ENCODE peak calls at places on chromosomes 12 and 14, in ten cellular contexts. A, Z, Q, I, O, P, S, T, K and B are unnamed samples.

GRCh38 chr12:110501378-110501721 is 561 bp downstream of the VPS29 start:
- DNase-seq in Q (no peak), P (no peak), S (peak; percentile 16), O (no peak), Z (no peak), T (no peak), I (peak; percentile 57), A (peak; percentile 27), K (peak; percentile 36), B (no peak)

GRCh38 chr14:77204907-77205306 is 23.3 kb downstream of the TMEM63C start:
- DNase-seq in T (no peak), A (no peak), Z (no peak), O (no peak), Q (no peak), S (no peak), I (no peak), P (no peak), K (no peak), B (no peak)

GRCh38 chr14:57060276-57060956 is 208.3 kb downstream of the EXOC5 start:
- DNase-seq in T (peak; percentile 42), S (no peak), I (no peak), P (no peak), Q (no peak), K (no peak), A (peak; percentile 6), Z (no peak), O (no peak), B (no peak)

GRCh38 chr14:91872011-91872476 is 4.7 kb upstream of the TC2N start:
- DNase-seq in K (peak; percentile 49), P (no peak), S (no peak), I (no peak), Z (peak; percentile 33), Q (no peak), T (no peak), O (no peak), A (no peak), B (no peak)

GRCh38 chr12:29088611-29089219 is 60.4 kb upstream of the FAR2 start:
- DNase-seq in A (no peak), T (no peak), I (peak; percentile 30), K (peak; percentile 45), Q (no peak), Z (no peak), P (no peak), S (no peak), O (no peak), B (no peak)

GRCh38 chr12:53951577-53952334 is 2.9 kb upstream of the HOXC12 start:
- DNase-seq in Q (no peak), Z (no peak), A (no peak), I (no peak), S (no peak), P (no peak), K (no peak), T (no peak), O (no peak), B (no peak)

GRCh38 chr12:102702447-102703114 is 214.5 kb downstream of the PAH start:
- DNase-seq in I (peak; percentile 42), O (no peak), K (peak; percentile 75), A (peak; percentile 5), S (no peak), T (no peak), P (no peak), Q (no peak), Z (no peak), B (no peak)

GRCh38 chr12:66144796-66145754 is 14.5 kb upstream of the LLPH start:
- DNase-seq in I (peak; percentile 58), K (peak; percentile 96), Z (no peak), Q (no peak), S (peak; percentile 62), A (no peak), T (no peak), O (no peak), P (no peak), B (no peak)

GRCh38 chr12:93351726-93352125 is 26.0 kb upstream of the NUDT4 start:
- DNase-seq in K (no peak), Z (no peak), T (no peak), Q (no peak), I (no peak), S (no peak), O (no peak), P (no peak), A (no peak), B (no peak)

GRCh38 chr12:113515082-113515856 is 43.6 kb upstream of the LHX5 start:
- DNase-seq in O (no peak), Z (no peak), T (no peak), S (no peak), K (no peak), A (no peak), I (peak; percentile 44), Q (no peak), P (no peak), B (no peak)